ENCODE peak calls at places on chromosomes 3 and 15, in ten cellular contexts. D is transverse colon, K is HepG2, B is sigmoid colon, G is SK-N-SH, A is prostate gland, C is Panc1, F is stomach, Z is K562, J is suprapubic skin. O is an unnamed sample.

GRCh38 chr15:95247068-95247984 is 1016.0 kb downstream of the MCTP2 start:
- DNase-seq in D (no peak), K (peak), B (no peak), G (no peak), A (peak), C (peak), F (peak), Z (peak), J (no peak), O (no peak)

GRCh38 chr15:62110000-62110851 is 43.4 kb downstream of the C2CD4A start:
- DNase-seq in D (peak), K (no peak), B (no peak), G (peak), A (no peak), C (peak), F (no peak), Z (no peak), J (no peak), O (no peak)

GRCh38 chr15:92801412-92801773 is 98.7 kb upstream of the CHD2 start:
- DNase-seq in D (peak), K (no peak), B (no peak), G (no peak), A (no peak), C (no peak), F (no peak), Z (no peak), J (no peak), O (no peak)

GRCh38 chr3:134350266-134350665 is 24.0 kb downstream of the AMOTL2 start:
- DNase-seq in D (no peak), K (no peak), B (no peak), G (no peak), A (no peak), C (no peak), F (no peak), Z (no peak), J (no peak), O (no peak)

GRCh38 chr3:48798998-48799397 is 48.7 kb downstream of the PRKAR2A start:
- DNase-seq in D (peak), K (peak), B (no peak), G (no peak), A (no peak), C (no peak), F (peak), Z (no peak), J (no peak), O (no peak)

GRCh38 chr3:37863949-37864822 is 2.5 kb downstream of the CTDSPL start:
- DNase-seq in D (no peak), K (peak), B (no peak), G (no peak), A (no peak), C (no peak), F (no peak), Z (no peak), J (no peak), O (no peak)

GRCh38 chr3:156507285-156507684 is 47.6 kb downstream of the SSR3 start:
- DNase-seq in D (no peak), K (no peak), B (no peak), G (no peak), A (no peak), C (no peak), F (no peak), Z (no peak), J (no peak), O (no peak)

GRCh38 chr3:134211797-134212196 is 38.9 kb downstream of the RYK start:
- DNase-seq in D (no peak), K (peak), B (no peak), G (peak), A (no peak), C (no peak), F (peak), Z (peak), J (no peak), O (no peak)

GRCh38 chr15:28904023-28904422 is 18.2 kb downstream of the APBA2 start:
- DNase-seq in D (no peak), K (no peak), B (no peak), G (peak), A (no peak), C (no peak), F (no peak), Z (no peak), J (peak), O (no peak)

GRCh38 chr15:52093539-52094502 is 18.8 kb downstream of the BCL2L10 start:
- DNase-seq in D (no peak), K (no peak), B (peak), G (no peak), A (no peak), C (peak), F (no peak), Z (no peak), J (peak), O (peak)

GRCh38 chr3:141486735-141487418 is at the start of gene RASA2:
- DNase-seq in D (peak), K (peak), B (peak), G (peak), A (peak), C (no peak), F (peak), Z (peak), J (peak), O (peak)

GRCh38 chr3:88057650-88058321 is 1.0 kb downstream of the CGGBP1 start:
- DNase-seq in D (no peak), K (no peak), B (no peak), G (no peak), A (no peak), C (no peak), F (no peak), Z (no peak), J (no peak), O (no peak)

GRCh38 chr15:35519536-35520149 is 26.3 kb downstream of the DPH6 start:
- DNase-seq in D (no peak), K (peak), B (no peak), G (peak), A (no peak), C (no peak), F (no peak), Z (peak), J (no peak), O (no peak)

GRCh38 chr15:40053234-40054055 is 14.5 kb upstream of the SRP14 start:
- DNase-seq in D (no peak), K (no peak), B (peak), G (no peak), A (no peak), C (no peak), F (no peak), Z (no peak), J (no peak), O (no peak)

GRCh38 chr3:65732060-65732933 is 306.4 kb downstream of the MAGI1 start:
- DNase-seq in D (no peak), K (peak), B (no peak), G (peak), A (peak), C (peak), F (no peak), Z (peak), J (no peak), O (no peak)

GRCh38 chr3:127467386-127467785 is 123.1 kb downstream of the TPRA1 start:
- DNase-seq in D (no peak), K (no peak), B (no peak), G (no peak), A (no peak), C (no peak), F (no peak), Z (no peak), J (no peak), O (no peak)

GRCh38 chr15:83318861-83319415 is 34.5 kb upstream of the BNC1 start:
- DNase-seq in D (no peak), K (no peak), B (no peak), G (no peak), A (no peak), C (no peak), F (no peak), Z (no peak), J (no peak), O (no peak)

GRCh38 chr3:161177996-161178395 is 43.1 kb upstream of the NMD3 start:
- DNase-seq in D (no peak), K (no peak), B (no peak), G (no peak), A (no peak), C (no peak), F (no peak), Z (no peak), J (no peak), O (no peak)

GRCh38 chr3:134663646-134664456 is 13.0 kb upstream of the KY start:
- DNase-seq in D (no peak), K (no peak), B (no peak), G (no peak), A (no peak), C (no peak), F (no peak), Z (no peak), J (no peak), O (no peak)

GRCh38 chr3:101851072-101851471 is 1.8 kb downstream of the NFKBIZ start:
- DNase-seq in D (no peak), K (no peak), B (no peak), G (no peak), A (no peak), C (no peak), F (no peak), Z (no peak), J (no peak), O (no peak)

GRCh38 chr15:48358229-48358641 is 27.0 kb downstream of the DUT start:
- DNase-seq in D (no peak), K (no peak), B (no peak), G (peak), A (no peak), C (no peak), F (no peak), Z (peak), J (no peak), O (no peak)

GRCh38 chr3:63863150-63864007 is at the start of the genes ATXN7 and THOC7:
- DNase-seq in D (peak), K (peak), B (peak), G (peak), A (peak), C (no peak), F (peak), Z (peak), J (peak), O (peak)

GRCh38 chr3:20141841-20142240 is 44.2 kb downstream of the SGO1 start:
- DNase-seq in D (no peak), K (no peak), B (peak), G (peak), A (peak), C (no peak), F (no peak), Z (no peak), J (no peak), O (no peak)
- TF ChIP-seq POLR2AphosphoS5 in D (no peak), K (no peak), B (peak), G (no peak), A (peak), C (no peak), F (no peak), Z (no peak), J (no peak), O (peak)

GRCh38 chr3:14836049-14836468 is 17.3 kb downstream of the FGD5 start:
- DNase-seq in D (peak), K (no peak), B (peak), G (no peak), A (no peak), C (no peak), F (peak), Z (peak), J (no peak), O (no peak)
- TF ChIP-seq POLR2AphosphoS5 in D (no peak), K (no peak), B (no peak), G (no peak), A (no peak), C (no peak), F (peak), Z (peak), J (no peak), O (no peak)

GRCh38 chr3:58161435-58162398 is 49.1 kb downstream of the DNASE1L3 start:
- DNase-seq in D (peak), K (no peak), B (peak), G (no peak), A (no peak), C (peak), F (peak), Z (peak), J (no peak), O (no peak)
- TF ChIP-seq POLR2AphosphoS5 in D (peak), K (no peak), B (no peak), G (peak), A (peak), C (no peak), F (peak), Z (peak), J (no peak), O (peak)

GRCh38 chr3:124878561-124879394 is 8.4 kb downstream of the ITGB5 start:
- DNase-seq in D (peak), K (peak), B (peak), G (no peak), A (peak), C (peak), F (no peak), Z (peak), J (no peak), O (no peak)
- TF ChIP-seq POLR2AphosphoS5 in D (peak), K (no peak), B (peak), G (peak), A (peak), C (peak), F (peak), Z (peak), J (no peak), O (peak)

GRCh38 chr3:52431459-52432223 is 13.3 kb downstream of the SEMA3G start:
- DNase-seq in D (no peak), K (no peak), B (peak), G (no peak), A (no peak), C (no peak), F (no peak), Z (no peak), J (peak), O (no peak)

GRCh38 chr3:52429031-52429430 is 15.9 kb downstream of the SEMA3G start:
- DNase-seq in D (no peak), K (no peak), B (peak), G (no peak), A (no peak), C (no peak), F (no peak), Z (no peak), J (peak), O (no peak)

GRCh38 chr3:52429779-52430415 is 15.0 kb downstream of the SEMA3G start:
- DNase-seq in D (no peak), K (peak), B (peak), G (peak), A (no peak), C (no peak), F (no peak), Z (no peak), J (peak), O (peak)

GRCh38 chr3:52430416-52430810 is 14.5 kb downstream of the SEMA3G start:
- DNase-seq in D (no peak), K (no peak), B (peak), G (no peak), A (no peak), C (no peak), F (no peak), Z (no peak), J (peak), O (peak)

GRCh38 chr3:52428151-52429005 is 16.5 kb downstream of the SEMA3G start:
- DNase-seq in D (peak), K (peak), B (peak), G (peak), A (peak), C (no peak), F (peak), Z (peak), J (peak), O (peak)
- TF ChIP-seq POLR2AphosphoS5 in D (no peak), K (no peak), B (no peak), G (no peak), A (peak), C (no peak), F (peak), Z (no peak), J (no peak), O (no peak)

GRCh38 chr3:39140341-39140971 is 12.9 kb downstream of the CSRNP1 start:
- DNase-seq in D (no peak), K (no peak), B (no peak), G (no peak), A (no peak), C (no peak), F (no peak), Z (no peak), J (no peak), O (no peak)

GRCh38 chr3:39141211-39141995 is 12.0 kb downstream of the CSRNP1 start:
- DNase-seq in D (peak), K (no peak), B (peak), G (peak), A (peak), C (no peak), F (peak), Z (peak), J (peak), O (peak)

GRCh38 chr3:39144095-39144747 is 9.2 kb downstream of the CSRNP1 start:
- DNase-seq in D (no peak), K (no peak), B (peak), G (peak), A (no peak), C (no peak), F (no peak), Z (no peak), J (no peak), O (no peak)

GRCh38 chr3:39143051-39143885 is 10.1 kb downstream of the CSRNP1 start:
- DNase-seq in D (no peak), K (no peak), B (peak), G (no peak), A (no peak), C (no peak), F (no peak), Z (no peak), J (no peak), O (no peak)

GRCh38 chr3:39142067-39142466 is 11.3 kb downstream of the CSRNP1 start:
- DNase-seq in D (peak), K (no peak), B (peak), G (no peak), A (peak), C (no peak), F (peak), Z (no peak), J (no peak), O (peak)
- TF ChIP-seq POLR2AphosphoS5 in D (no peak), K (peak), B (no peak), G (no peak), A (no peak), C (no peak), F (peak), Z (peak), J (no peak), O (peak)